ENCODE peak calls at places on chromosomes 7 and 10, in seven cellular contexts. L is stimulated activated CD8-positive, alpha-beta memory T cell treated with anti-CD3 and anti-CD28 coated beads, Interleukin-2, amount 100 ng/mL, for 48 hours; V is fibroblast of pulmonary artery; Y is T-cell; I is heart right ventricle; T is GM23248; M is Ammon's horn. U is an unnamed sample.

GRCh38 chr10:110460111-110460809 is 37.4 kb upstream of the DUSP5 start:
- DNase-seq in L (no peak), Y (peak; percentile 17), T (peak; percentile 45), V (no peak), I (peak; percentile 34), M (no peak), U (no peak)

GRCh38 chr7:50553973-50554372 is 11.2 kb downstream of the DDC start:
- DNase-seq in V (no peak), I (no peak), L (no peak), Y (no peak), M (no peak), T (no peak), U (no peak)

GRCh38 chr7:79401254-79401653 is 52.2 kb downstream of the MAGI2 start:
- DNase-seq in T (no peak), L (no peak), V (no peak), Y (no peak), M (no peak), I (no peak), U (no peak)

GRCh38 chr10:126598009-126598408 is 72.5 kb downstream of the C10orf90 start:
- DNase-seq in I (no peak), M (peak; percentile 74), V (peak; percentile 45), Y (no peak), L (no peak), T (peak; percentile 67), U (no peak)

GRCh38 chr10:128995676-128996075 is 471.4 kb upstream of the MGMT start:
- DNase-seq in V (no peak), T (no peak), M (no peak), L (no peak), Y (no peak), I (no peak), U (no peak)

GRCh38 chr7:22474645-22475044 is 25.3 kb downstream of the STEAP1B start:
- DNase-seq in L (no peak), V (no peak), Y (no peak), M (no peak), I (no peak), T (peak; percentile 17), U (no peak)

GRCh38 chr10:8042864-8043568 is 11.5 kb upstream of the GATA3 start:
- DNase-seq in Y (no peak), M (no peak), V (no peak), L (no peak), I (no peak), T (no peak), U (peak; percentile 6)

GRCh38 chr7:126791306-126791705 is 461.4 kb downstream of the GRM8 start:
- DNase-seq in T (peak; percentile 7), M (no peak), Y (no peak), I (no peak), L (no peak), V (no peak), U (no peak)

GRCh38 chr7:116786791-116787443 is 75.5 kb upstream of the CAPZA2 start:
- DNase-seq in V (peak; percentile 56), T (peak; percentile 51), Y (no peak), I (peak; percentile 19), L (no peak), M (no peak), U (no peak)

GRCh38 chr7:134873253-134873652 is 93.8 kb downstream of the CALD1 start:
- DNase-seq in T (peak; percentile 67), Y (no peak), I (no peak), M (no peak), L (no peak), V (peak; percentile 76), U (no peak)

GRCh38 chr7:149334930-149335329 is 72.9 kb downstream of the ZNF783 start:
- DNase-seq in Y (no peak), V (peak; percentile 38), T (no peak), L (no peak), I (no peak), M (no peak), U (no peak)

GRCh38 chr10:124523886-124524285 is 62.3 kb downstream of the LHPP start:
- DNase-seq in M (no peak), V (no peak), T (peak; percentile 15), L (no peak), Y (no peak), I (no peak), U (no peak)

GRCh38 chr7:50591480-50592438 is 26.6 kb upstream of the DDC start:
- DNase-seq in I (no peak), M (no peak), L (no peak), T (no peak), Y (no peak), V (no peak), U (no peak)

GRCh38 chr10:31134303-31134928 is 102.8 kb upstream of the ZNF438 start:
- DNase-seq in M (peak; percentile 58), V (peak; percentile 84), T (peak; percentile 58), L (no peak), I (no peak), Y (no peak), U (no peak)

GRCh38 chr10:48616436-48616835 is 11.6 kb upstream of the ARHGAP22 start:
- DNase-seq in I (no peak), Y (no peak), L (no peak), T (no peak), V (no peak), M (no peak), U (no peak)

GRCh38 chr10:78895469-78895868 is 173.3 kb upstream of the ZMIZ1 start:
- DNase-seq in I (no peak), M (no peak), Y (no peak), T (no peak), L (no peak), V (no peak), U (peak; percentile 32)

GRCh38 chr10:11551915-11552602 is 59.4 kb downstream of the USP6NL start:
- DNase-seq in Y (no peak), I (no peak), L (no peak), M (no peak), T (peak; percentile 92), V (peak; percentile 91), U (no peak)

GRCh38 chr7:11212816-11213215 is 239.1 kb downstream of the PHF14 start:
- DNase-seq in I (no peak), T (peak; percentile 10), M (no peak), V (peak; percentile 47), Y (no peak), L (no peak), U (no peak)

GRCh38 chr7:123329988-123330643 is 130.3 kb upstream of the SLC13A1 start:
- DNase-seq in Y (no peak), I (no peak), V (no peak), T (no peak), L (no peak), M (no peak), U (no peak)

GRCh38 chr7:77327067-77327931 is 88.8 kb downstream of the GSAP start:
- DNase-seq in Y (no peak), L (no peak), T (peak; percentile 89), M (no peak), I (no peak), V (peak; percentile 89), U (no peak)

GRCh38 chr7:69422473-69423102 is 175.7 kb upstream of the AUTS2 start:
- DNase-seq in T (no peak), M (no peak), L (no peak), V (no peak), I (no peak), Y (no peak), U (no peak)

GRCh38 chr10:94292448-94293118 is 70.2 kb downstream of the NOC3L start:
- DNase-seq in T (peak; percentile 80), M (peak; percentile 16), L (no peak), Y (no peak), V (peak; percentile 78), I (peak; percentile 41), U (no peak)

GRCh38 chr7:129052441-129052840 is 2.5 kb downstream of the TNPO3 start:
- DNase-seq in I (no peak), M (no peak), T (no peak), V (no peak), L (no peak), Y (no peak), U (no peak)

GRCh38 chr10:123266981-123267380 is 112.8 kb downstream of the BUB3 start:
- DNase-seq in M (no peak), Y (no peak), T (peak; percentile 24), L (no peak), V (no peak), I (no peak), U (no peak)

GRCh38 chr7:8295638-8296361 is 33.8 kb upstream of the ICA1 start:
- DNase-seq in V (peak; percentile 84), M (peak; percentile 93), Y (peak; percentile 5), I (peak; percentile 53), L (no peak), T (peak; percentile 87), U (no peak)

U was measured in stimulated activated effector memory CD8-positive, alpha-beta T cell treated with anti-CD3 and anti-CD28 coated beads, Interleukin-12 subunit alpha, Interleukin-12 subunit beta, amount 100 ng/mL, for 72 hours.